ENCODE peak calls at places on chromosomes 3 and 15, in six cellular contexts. One of them, this sample, is unnamed.
A peak's percentile ranks its signal among the peaks of the same experiment; 100 is the strongest.

GRCh38 chr15:48636511-48636910 is 9.0 kb downstream of the FBN1 start:
- DNase-seq in activated CD4-positive, alpha-beta T cell treated with anti-CD3 and anti-CD28 coated beads, Interleukin-2, amount 10 ng/mL, durations not matched to agents 7 days and 5 days: no peak
- DNase-seq in stimulated activated naive CD4-positive, alpha-beta T cell: no peak
- DNase-seq in HT1080: no peak
- DNase-seq in AG04450: no peak
- DNase-seq in activated T-cell treated with anti-CD3 and anti-CD28 coated beads for 1 hour: no peak
- DNase-seq in this sample: no peak

GRCh38 chr3:195543642-195544536 is 764 bp upstream of the PPP1R2 start:
- DNase-seq in activated CD4-positive, alpha-beta T cell treated with anti-CD3 and anti-CD28 coated beads, Interleukin-2, amount 10 ng/mL, durations not matched to agents 7 days and 5 days: no peak
- DNase-seq in AG04450: no peak
- DNase-seq in activated T-cell treated with anti-CD3 and anti-CD28 coated beads for 1 hour: no peak
- DNase-seq in HT1080: no peak
- DNase-seq in stimulated activated naive CD4-positive, alpha-beta T cell: no peak
- DNase-seq in this sample: no peak

GRCh38 chr3:174960898-174961297 is 101.8 kb downstream of the NAALADL2 start:
- DNase-seq in activated T-cell treated with anti-CD3 and anti-CD28 coated beads for 1 hour: no peak
- DNase-seq in AG04450: no peak
- DNase-seq in activated CD4-positive, alpha-beta T cell treated with anti-CD3 and anti-CD28 coated beads, Interleukin-2, amount 10 ng/mL, durations not matched to agents 7 days and 5 days: no peak
- DNase-seq in stimulated activated naive CD4-positive, alpha-beta T cell: no peak
- DNase-seq in HT1080: no peak
- DNase-seq in this sample: no peak

GRCh38 chr15:92062505-92062904 is 209.0 kb downstream of the SLCO3A1 start:
- DNase-seq in activated CD4-positive, alpha-beta T cell treated with anti-CD3 and anti-CD28 coated beads, Interleukin-2, amount 10 ng/mL, durations not matched to agents 7 days and 5 days: no peak
- DNase-seq in AG04450: no peak
- DNase-seq in stimulated activated naive CD4-positive, alpha-beta T cell: no peak
- DNase-seq in activated T-cell treated with anti-CD3 and anti-CD28 coated beads for 1 hour: no peak
- DNase-seq in HT1080: no peak
- DNase-seq in this sample: no peak

GRCh38 chr3:128427872-128428822 is 38.5 kb downstream of the DNAJB8 start:
- DNase-seq in HT1080: no peak
- DNase-seq in stimulated activated naive CD4-positive, alpha-beta T cell: no peak
- DNase-seq in activated T-cell treated with anti-CD3 and anti-CD28 coated beads for 1 hour: no peak
- DNase-seq in activated CD4-positive, alpha-beta T cell treated with anti-CD3 and anti-CD28 coated beads, Interleukin-2, amount 10 ng/mL, durations not matched to agents 7 days and 5 days: no peak
- DNase-seq in AG04450: no peak
- DNase-seq in this sample: peak; percentile 52

GRCh38 chr3:128275316-128276150 is 122.3 kb downstream of the EEFSEC start:
- DNase-seq in stimulated activated naive CD4-positive, alpha-beta T cell: no peak
- DNase-seq in AG04450: no peak
- DNase-seq in activated CD4-positive, alpha-beta T cell treated with anti-CD3 and anti-CD28 coated beads, Interleukin-2, amount 10 ng/mL, durations not matched to agents 7 days and 5 days: no peak
- DNase-seq in HT1080: no peak
- DNase-seq in activated T-cell treated with anti-CD3 and anti-CD28 coated beads for 1 hour: no peak
- DNase-seq in this sample: no peak

GRCh38 chr3:72044231-72044935 is 259.4 kb upstream of the PROK2 start:
- DNase-seq in AG04450: no peak
- DNase-seq in stimulated activated naive CD4-positive, alpha-beta T cell: no peak
- DNase-seq in activated CD4-positive, alpha-beta T cell treated with anti-CD3 and anti-CD28 coated beads, Interleukin-2, amount 10 ng/mL, durations not matched to agents 7 days and 5 days: no peak
- DNase-seq in HT1080: no peak
- DNase-seq in activated T-cell treated with anti-CD3 and anti-CD28 coated beads for 1 hour: no peak
- DNase-seq in this sample: no peak

GRCh38 chr3:134061401-134061800 is 31.7 kb upstream of the SLCO2A1 start:
- DNase-seq in AG04450: no peak
- DNase-seq in stimulated activated naive CD4-positive, alpha-beta T cell: no peak
- DNase-seq in activated T-cell treated with anti-CD3 and anti-CD28 coated beads for 1 hour: no peak
- DNase-seq in activated CD4-positive, alpha-beta T cell treated with anti-CD3 and anti-CD28 coated beads, Interleukin-2, amount 10 ng/mL, durations not matched to agents 7 days and 5 days: no peak
- DNase-seq in HT1080: no peak
- DNase-seq in this sample: no peak

GRCh38 chr15:51470512-51470911 is 129.1 kb downstream of the GLDN start:
- DNase-seq in HT1080: no peak
- DNase-seq in stimulated activated naive CD4-positive, alpha-beta T cell: no peak
- DNase-seq in activated T-cell treated with anti-CD3 and anti-CD28 coated beads for 1 hour: no peak
- DNase-seq in activated CD4-positive, alpha-beta T cell treated with anti-CD3 and anti-CD28 coated beads, Interleukin-2, amount 10 ng/mL, durations not matched to agents 7 days and 5 days: no peak
- DNase-seq in AG04450: no peak
- DNase-seq in this sample: no peak

GRCh38 chr3:42031808-42032475 is 59.2 kb upstream of the TRAK1 start:
- DNase-seq in HT1080: no peak
- DNase-seq in activated CD4-positive, alpha-beta T cell treated with anti-CD3 and anti-CD28 coated beads, Interleukin-2, amount 10 ng/mL, durations not matched to agents 7 days and 5 days: no peak
- DNase-seq in activated T-cell treated with anti-CD3 and anti-CD28 coated beads for 1 hour: no peak
- DNase-seq in AG04450: no peak
- DNase-seq in stimulated activated naive CD4-positive, alpha-beta T cell: no peak
- DNase-seq in this sample: no peak

GRCh38 chr15:26873846-26874245 is 7.0 kb downstream of the GABRA5 start:
- DNase-seq in AG04450: no peak
- DNase-seq in activated T-cell treated with anti-CD3 and anti-CD28 coated beads for 1 hour: no peak
- DNase-seq in activated CD4-positive, alpha-beta T cell treated with anti-CD3 and anti-CD28 coated beads, Interleukin-2, amount 10 ng/mL, durations not matched to agents 7 days and 5 days: no peak
- DNase-seq in HT1080: peak; percentile 14
- DNase-seq in stimulated activated naive CD4-positive, alpha-beta T cell: no peak
- DNase-seq in this sample: no peak

This sample was measured in SK-N-SH.